ENCODE peak calls at places on chromosomes 12 and 14, in ten cellular contexts. W, V, X, C, K, T, U, I, Z and J are unnamed samples.

GRCh38 chr12:86801439-86801838 is 545.2 kb upstream of the MGAT4C start:
- DNase-seq in W (no peak), V (no peak), X (no peak), C (no peak), K (no peak), T (no peak), U (no peak), I (no peak), Z (no peak), J (no peak)

GRCh38 chr14:50773632-50774541 is 57.1 kb downstream of the NIN start:
- DNase-seq in W (peak; percentile 69), V (no peak), X (no peak), C (no peak), K (peak; percentile 48), T (no peak), U (peak; percentile 74), I (peak; percentile 65), Z (peak; percentile 55), J (peak; percentile 62)

GRCh38 chr12:42014972-42015371 is 129.7 kb downstream of the GXYLT1 start:
- DNase-seq in W (no peak), V (no peak), X (no peak), C (no peak), K (no peak), T (no peak), U (no peak), I (no peak), Z (no peak), J (no peak)

GRCh38 chr14:64137657-64138290 is 156.4 kb downstream of the ESR2 start:
- DNase-seq in W (no peak), V (no peak), X (no peak), C (no peak), K (no peak), T (no peak), U (no peak), I (peak; percentile 6), Z (no peak), J (peak; percentile 61)

GRCh38 chr14:23168246-23168645 is 15.2 kb downstream of the SLC7A8 start:
- DNase-seq in W (no peak), V (no peak), X (no peak), C (no peak), K (no peak), T (no peak), U (peak; percentile 18), I (no peak), Z (no peak), J (no peak)

GRCh38 chr14:86091811-86092210 is 561.9 kb downstream of the FLRT2 start:
- DNase-seq in W (no peak), V (no peak), X (no peak), C (no peak), K (no peak), T (no peak), U (no peak), I (no peak), Z (no peak), J (no peak)

GRCh38 chr12:123089125-123089524 is 61.8 kb downstream of the PITPNM2 start:
- DNase-seq in W (no peak), V (no peak), X (no peak), C (no peak), K (no peak), T (no peak), U (no peak), I (no peak), Z (no peak), J (no peak)

GRCh38 chr12:4850857-4851380 is 58.8 kb upstream of the KCNA1 start:
- DNase-seq in W (no peak), V (no peak), X (no peak), C (peak; percentile 23), K (no peak), T (no peak), U (no peak), I (no peak), Z (no peak), J (no peak)

GRCh38 chr14:26765768-26766550 is 168.1 kb upstream of the NOVA1 start:
- DNase-seq in W (no peak), V (no peak), X (no peak), C (peak; percentile 62), K (no peak), T (no peak), U (no peak), I (peak; percentile 93), Z (peak; percentile 30), J (peak; percentile 18)

GRCh38 chr12:90235642-90236041 is 527.0 kb upstream of the ATP2B1 start:
- DNase-seq in W (no peak), V (no peak), X (no peak), C (no peak), K (no peak), T (peak; percentile 64), U (no peak), I (peak; percentile 58), Z (no peak), J (no peak)

GRCh38 chr14:70052990-70053389 is 135.8 kb downstream of the SLC8A3 start:
- DNase-seq in W (no peak), V (no peak), X (no peak), C (no peak), K (no peak), T (no peak), U (no peak), I (peak; percentile 56), Z (peak; percentile 76), J (peak; percentile 63)

GRCh38 chr12:96434107-96434506 is 33.9 kb upstream of the CDK17 start:
- DNase-seq in W (no peak), V (peak; percentile 91), X (no peak), C (no peak), K (no peak), T (no peak), U (no peak), I (peak; percentile 68), Z (no peak), J (peak; percentile 21)

GRCh38 chr12:53938276-53939140 is at the start of gene HOXC13:
- DNase-seq in W (no peak), V (no peak), X (peak; percentile 77), C (peak; percentile 94), K (peak; percentile 85), T (peak; percentile 95), U (no peak), I (peak; percentile 50), Z (peak; percentile 65), J (peak; percentile 92)

GRCh38 chr14:68269136-68269535 is 449.6 kb downstream of the RAD51B start:
- DNase-seq in W (no peak), V (no peak), X (no peak), C (no peak), K (no peak), T (no peak), U (no peak), I (peak; percentile 54), Z (no peak), J (no peak)
- H3K27ac ChIP-seq in W (peak overlapping the region; percentile 23), V (peak overlapping the region; percentile 13), X (peak overlapping the region; percentile 63), C (no peak overlapping the region), K (peak overlapping the region; percentile 5), T (peak overlapping the region; percentile 5), U (peak overlapping the region; percentile 20), I (no peak overlapping the region), Z (no peak overlapping the region), J (no peak overlapping the region)

GRCh38 chr12:664779-665092 is 1.5 kb upstream of the NINJ2 start:
- DNase-seq in W (no peak), V (no peak), X (no peak), C (no peak), K (no peak), T (no peak), U (peak; percentile 41), I (no peak), Z (no peak), J (no peak)

GRCh38 chr12:666766-667308 is 3.6 kb upstream of the NINJ2 start:
- DNase-seq in W (no peak), V (no peak), X (no peak), C (peak; percentile 50), K (no peak), T (no peak), U (peak; percentile 44), I (peak; percentile 60), Z (no peak), J (no peak)

GRCh38 chr12:664075-664778 is 982 bp upstream of the NINJ2 start:
- DNase-seq in W (no peak), V (no peak), X (no peak), C (no peak), K (no peak), T (no peak), U (peak; percentile 53), I (no peak), Z (no peak), J (no peak)

GRCh38 chr12:668092-668481 is 4.8 kb upstream of the NINJ2 start:
- DNase-seq in W (no peak), V (no peak), X (no peak), C (no peak), K (no peak), T (no peak), U (no peak), I (no peak), Z (no peak), J (no peak)

GRCh38 chr12:666066-666465 is 2.8 kb upstream of the NINJ2 start:
- DNase-seq in W (no peak), V (no peak), X (no peak), C (no peak), K (no peak), T (no peak), U (no peak), I (no peak), Z (no peak), J (no peak)
- H3K4me1 ChIP-seq in W (peaks cover 25% of the 10 kb centered on the region), V (peaks cover 26% of the 10 kb centered on the region), X (peaks cover 5% of the 10 kb centered on the region), C (peaks cover 19% of the 10 kb centered on the region), K (no peaks in the 10 kb centered on the region), T (peaks cover 22% of the 10 kb centered on the region), U (peaks cover 5% of the 10 kb centered on the region), I (peaks cover 24% of the 10 kb centered on the region), Z (peaks cover 4% of the 10 kb centered on the region), J (peaks cover 11% of the 10 kb centered on the region)

GRCh38 chr12:7869137-7869536 is 3.6 kb downstream of the SLC2A14 start:
- DNase-seq in W (no peak), V (no peak), X (no peak), C (peak; percentile 56), K (no peak), T (no peak), U (no peak), I (peak; percentile 77), Z (no peak), J (no peak)

GRCh38 chr12:7877421-7877820 is 4.7 kb upstream of the SLC2A14 start:
- DNase-seq in W (no peak), V (no peak), X (no peak), C (no peak), K (no peak), T (no peak), U (no peak), I (no peak), Z (no peak), J (no peak)

GRCh38 chr12:7868391-7868790 is 4.3 kb downstream of the SLC2A14 start:
- DNase-seq in W (no peak), V (no peak), X (no peak), C (no peak), K (no peak), T (no peak), U (no peak), I (peak; percentile 65), Z (no peak), J (no peak)

GRCh38 chr12:7870335-7870734 is 2.4 kb downstream of the SLC2A14 start:
- DNase-seq in W (no peak), V (no peak), X (no peak), C (no peak), K (no peak), T (no peak), U (no peak), I (no peak), Z (no peak), J (no peak)

GRCh38 chr12:7872565-7873304 is at the start of gene SLC2A14:
- DNase-seq in W (no peak), V (no peak), X (no peak), C (no peak), K (no peak), T (no peak), U (no peak), I (no peak), Z (no peak), J (no peak)
- H3K27ac ChIP-seq in W (no peak within 1 kb of the TSS), V (no peak within 1 kb of the TSS), X (no peak within 1 kb of the TSS), C (no peak within 1 kb of the TSS), K (no peak within 1 kb of the TSS), T (no peak within 1 kb of the TSS), U (no peak within 1 kb of the TSS), I (no peak within 1 kb of the TSS), Z (no peak within 1 kb of the TSS), J (peak within 1 kb of the TSS; percentile 72)

GRCh38 chr12:70427611-70428010 is 61.5 kb downstream of the KCNMB4 start:
- DNase-seq in W (no peak), V (no peak), X (no peak), C (no peak), K (no peak), T (no peak), U (no peak), I (peak; percentile 73), Z (no peak), J (no peak)
- H3K4me1 ChIP-seq in W (no peaks in the 10 kb centered on the region), V (no peaks in the 10 kb centered on the region), X (no peaks in the 10 kb centered on the region), C (no peaks in the 10 kb centered on the region), K (no peaks in the 10 kb centered on the region), T (no peaks in the 10 kb centered on the region), U (no peaks in the 10 kb centered on the region), I (peaks cover 14% of the 10 kb centered on the region), Z (no peaks in the 10 kb centered on the region), J (no peaks in the 10 kb centered on the region)